ENCODE peak calls at places on chromosomes 11 and 22, in four cellular contexts. S is GM12878, I is K562, R is HepG2. Q is an unnamed sample.

GRCh38 chr11:129248618-129249017 is 56.5 kb upstream of the ARHGAP32 start:
- DNase-seq in S (no peak), I (no peak), R (peak; percentile 77), Q (no peak)

GRCh38 chr11:82960000-82960778 is 58.7 kb downstream of the DDIAS start:
- DNase-seq in S (peak; percentile 65), I (no peak), R (no peak), Q (no peak)

GRCh38 chr11:130816516-130816915 is 99.8 kb downstream of the SNX19 start:
- DNase-seq in S (no peak), I (no peak), R (no peak), Q (no peak)

GRCh38 chr11:8613036-8613435 is 19.0 kb upstream of the STK33 start:
- DNase-seq in S (no peak), I (no peak), R (no peak), Q (no peak)

GRCh38 chr22:36201630-36202312 is at the start of gene APOL4:
- DNase-seq in S (no peak), I (peak; percentile 60), R (no peak), Q (no peak)

GRCh38 chr11:107653077-107653476 is 58.8 kb downstream of the SLN start:
- DNase-seq in S (no peak), I (no peak), R (no peak), Q (no peak)

GRCh38 chr22:41971431-41971830 is 2.2 kb downstream of the SEPTIN3 start:
- DNase-seq in S (no peak), I (no peak), R (no peak), Q (no peak)

GRCh38 chr11:26696330-26696729 is 25.5 kb downstream of the SLC5A12 start:
- DNase-seq in S (no peak), I (no peak), R (no peak), Q (no peak)

GRCh38 chr22:43007519-43008102 is 7.3 kb downstream of the PACSIN2 start:
- DNase-seq in S (no peak), I (peak; percentile 52), R (peak; percentile 65), Q (no peak)

GRCh38 chr11:1049431-1049891 is 12.9 kb upstream of the MUC6 start:
- DNase-seq in S (no peak), I (no peak), R (no peak), Q (no peak)

GRCh38 chr11:100512475-100512874 is 174.6 kb upstream of the ARHGAP42 start:
- DNase-seq in S (no peak), I (no peak), R (no peak), Q (no peak)

GRCh38 chr11:1878134-1879031 is 13.3 kb downstream of the PRR33 start:
- DNase-seq in S (no peak), I (no peak), R (no peak), Q (no peak)

GRCh38 chr11:73322986-73323306 is 14.9 kb downstream of the ARHGEF17 start:
- DNase-seq in S (no peak), I (no peak), R (no peak), Q (no peak)

GRCh38 chr11:10503217-10503616 is 37.8 kb downstream of the RNF141 start:
- DNase-seq in S (no peak), I (no peak), R (no peak), Q (no peak)

GRCh38 chr11:1562469-1563148 is 9.5 kb downstream of the DUSP8 start:
- DNase-seq in S (no peak), I (no peak), R (no peak), Q (no peak)

GRCh38 chr11:575324-575995 is 810 bp upstream of the PHRF1 start:
- DNase-seq in S (no peak), I (no peak), R (peak; percentile 59), Q (no peak)

GRCh38 chr11:66059966-66060680 is 8.0 kb downstream of the SF3B2 start:
- DNase-seq in S (no peak), I (no peak), R (no peak), Q (no peak)

GRCh38 chr11:64887757-64888405 is 9.5 kb upstream of the EHD1 start:
- DNase-seq in S (no peak), I (peak; percentile 90), R (peak; percentile 46), Q (peak; percentile 56)

GRCh38 chr22:23547818-23548500 is 32.1 kb downstream of the IGLL1 start:
- DNase-seq in S (no peak), I (no peak), R (no peak), Q (no peak)
- TF ChIP-seq SRF in S (no peak), I (no peak), R (no peak), Q (no peak)

DNA sequence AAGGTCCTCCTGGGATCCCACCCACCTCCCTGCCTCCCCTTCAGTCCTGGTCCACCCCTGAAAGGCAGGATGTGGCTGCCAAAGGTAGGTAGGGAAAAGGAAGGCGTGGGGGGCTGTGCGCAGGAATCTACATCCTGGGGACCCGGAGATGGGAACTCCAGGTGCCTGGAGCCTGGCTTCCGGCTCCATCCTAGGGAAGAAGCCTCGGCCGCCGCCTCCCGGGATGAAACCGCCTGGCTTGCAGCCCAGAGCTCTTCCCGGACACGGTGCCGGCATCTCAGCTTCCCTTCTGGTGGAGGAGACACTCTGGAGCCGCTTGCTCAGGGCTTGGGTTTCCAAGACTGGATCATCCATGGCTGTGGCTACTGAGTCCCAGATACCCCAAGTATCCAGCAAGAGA is 33.3 kb upstream of the PDGFB start:
- DNase-seq in S (no peak), I (no peak), R (no peak), Q (no peak)
- TF ChIP-seq KDM1A in S (no peak), I (no peak), R (no peak), Q (no peak)

GRCh38 chr22:20442485-20443284 is 5.1 kb upstream of the SCARF2 start:
- DNase-seq in S (no peak), I (no peak), R (no peak), Q (no peak)
- TF ChIP-seq SRF in S (no peak), I (no peak), R (no peak), Q (no peak)

GRCh38 chr11:36093548-36093947 is 149.7 kb downstream of the LDLRAD3 start:
- DNase-seq in S (no peak), I (no peak), R (no peak), Q (no peak)
- TF ChIP-seq KDM1A in S (no peak), I (no peak), R (no peak), Q (no peak)

GRCh38 chr22:48258108-48258705 is 1495.8 kb downstream of the TBC1D22A start:
- DNase-seq in S (no peak), I (no peak), R (no peak), Q (no peak)

GRCh38 chr22:48257690-48258065 is 1495.2 kb downstream of the TBC1D22A start:
- DNase-seq in S (no peak), I (no peak), R (no peak), Q (no peak)

GRCh38 chr22:48256041-48256739 is 1493.7 kb downstream of the TBC1D22A start:
- DNase-seq in S (no peak), I (no peak), R (no peak), Q (no peak)

GRCh38 chr22:48258841-48259240 is 1496.4 kb downstream of the TBC1D22A start:
- DNase-seq in S (no peak), I (no peak), R (no peak), Q (no peak)

GRCh38 chr22:48256776-48257689 is 1494.6 kb downstream of the TBC1D22A start:
- DNase-seq in S (no peak), I (no peak), R (no peak), Q (no peak)
- TF ChIP-seq SRF in S (no peak), I (no peak), R (no peak), Q (no peak)

DNA sequence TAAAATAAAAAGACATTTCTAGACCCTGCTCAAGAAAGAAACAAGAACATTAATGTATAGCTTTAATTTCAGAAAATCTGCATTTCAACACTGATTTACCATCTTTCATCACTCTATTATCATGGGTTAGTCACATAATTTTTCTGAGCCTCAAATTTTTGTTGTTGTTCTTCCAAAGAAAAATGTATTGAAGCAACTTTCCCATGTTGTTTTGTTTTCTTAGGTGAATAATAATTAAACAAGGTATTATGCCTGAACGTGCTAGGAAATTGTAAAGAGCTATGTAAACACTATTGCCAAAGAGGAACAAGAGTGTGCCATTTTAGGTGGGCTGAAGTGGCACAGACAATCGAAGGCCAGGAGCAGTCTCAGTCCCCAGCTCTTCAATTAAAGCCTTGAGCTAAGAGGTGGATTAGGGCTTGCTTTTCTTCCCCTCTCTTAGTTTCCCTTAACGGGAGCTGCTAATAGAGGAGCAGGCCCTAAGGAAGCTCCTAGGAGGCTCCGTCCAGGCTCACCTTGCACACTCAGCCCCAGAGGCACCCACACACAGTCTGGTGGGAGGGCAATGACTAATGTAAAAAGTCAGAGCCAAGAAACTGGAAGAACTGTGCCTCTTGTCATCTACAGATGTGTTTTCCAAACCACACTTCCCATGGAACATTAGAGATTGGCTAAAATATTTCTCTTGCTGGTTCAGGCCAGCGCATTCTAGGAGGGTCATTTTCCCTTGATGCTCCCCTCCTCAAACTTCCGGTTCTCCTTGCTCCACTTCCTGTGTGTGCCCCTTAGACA is 8.8 kb upstream of the UBASH3B start:
- DNase-seq in S (no peak), I (no peak), R (no peak), Q (no peak)
- TF ChIP-seq KDM1A in S (no peak), I (no peak), R (no peak), Q (no peak)

GRCh38 chr22:37358386-37358785 is 68.9 kb downstream of the ELFN2 start:
- DNase-seq in S (no peak), I (no peak), R (no peak), Q (no peak)

GRCh38 chr22:37357471-37357870 is 69.8 kb downstream of the ELFN2 start:
- DNase-seq in S (no peak), I (no peak), R (no peak), Q (no peak)

GRCh38 chr22:37355174-37355573 is 72.1 kb downstream of the ELFN2 start:
- DNase-seq in S (no peak), I (no peak), R (no peak), Q (no peak)

GRCh38 chr22:37358917-37359316 is 68.4 kb downstream of the ELFN2 start:
- DNase-seq in S (no peak), I (no peak), R (no peak), Q (no peak)

GRCh38 chr22:37356922-37357321 is 70.4 kb downstream of the ELFN2 start:
- DNase-seq in S (no peak), I (no peak), R (no peak), Q (no peak)
- TF ChIP-seq SRF in S (no peak), I (no peak), R (no peak), Q (no peak)

GRCh38 chr11:134063096-134063495 is 5.8 kb upstream of the JAM3 start:
- DNase-seq in S (no peak), I (no peak), R (no peak), Q (peak; percentile 31)
- TF ChIP-seq KDM1A in S (no peak), I (no peak), R (no peak), Q (no peak)

GRCh38 chr11:68958211-68958610 is 22.6 kb downstream of the MRGPRD start:
- DNase-seq in S (no peak), I (no peak), R (no peak), Q (no peak)

GRCh38 chr11:68961245-68961644 is 19.5 kb downstream of the MRGPRD start:
- DNase-seq in S (no peak), I (no peak), R (no peak), Q (no peak)

GRCh38 chr11:68960299-68961071 is 20.3 kb downstream of the MRGPRD start:
- DNase-seq in S (no peak), I (no peak), R (no peak), Q (no peak)

GRCh38 chr11:68956547-68957254 is 24.1 kb downstream of the MRGPRD start:
- DNase-seq in S (no peak), I (no peak), R (no peak), Q (no peak)

GRCh38 chr11:68959465-68960298 is 21.1 kb downstream of the MRGPRD start:
- DNase-seq in S (no peak), I (no peak), R (no peak), Q (no peak)
- TF ChIP-seq SRF in S (no peak), I (no peak), R (no peak), Q (no peak)

Q was measured in H1.